ENCODE peak calls at places on chromosomes 11 and 22, in eight cellular contexts. D, B, A, W, H, N, J and Q are unnamed samples.

GRCh38 chr11:118887219-118887618 is 3.5 kb downstream of the CXCR5 start:
- DNase-seq in D (no peak), N (no peak), B (no peak), H (no peak), A (no peak), W (no peak), J (no peak), Q (no peak)

GRCh38 chr11:114348200-114349191 is 51.8 kb downstream of the C11orf71 start:
- DNase-seq in B (peak; percentile 42), N (peak; percentile 72), A (peak; percentile 33), H (peak; percentile 64), W (peak; percentile 8), D (peak; percentile 40), J (peak; percentile 18), Q (peak; percentile 24)

GRCh38 chr11:830295-831131 is 2.2 kb upstream of the CD151 start:
- DNase-seq in J (peak; percentile 99), N (peak; percentile 52), H (peak; percentile 81), W (peak; percentile 85), A (no peak), B (no peak), D (peak; percentile 62), Q (peak; percentile 58)

GRCh38 chr22:32964411-32965057 is 93.6 kb downstream of the SYN3 start:
- DNase-seq in D (no peak), N (peak; percentile 93), H (no peak), W (no peak), B (no peak), A (no peak), J (no peak), Q (no peak)

GRCh38 chr11:68379216-68379615 is 66.8 kb downstream of the LRP5 start:
- DNase-seq in W (no peak), J (no peak), D (no peak), A (no peak), N (no peak), B (no peak), H (no peak), Q (no peak)

GRCh38 chr11:102762414-102762813 is 18.0 kb downstream of the MMP10 start:
- DNase-seq in H (no peak), D (no peak), N (peak; percentile 95), W (no peak), B (no peak), A (peak; percentile 82), J (no peak), Q (no peak)

GRCh38 chr11:10265936-10266335 is 28.1 kb downstream of the SBF2 start:
- DNase-seq in N (no peak), J (no peak), A (no peak), B (no peak), H (no peak), D (no peak), W (no peak), Q (no peak)

GRCh38 chr11:123527947-123528346 is 97.9 kb downstream of the GRAMD1B start:
- DNase-seq in W (no peak), H (no peak), N (no peak), B (no peak), J (no peak), D (no peak), A (no peak), Q (no peak)

GRCh38 chr11:299951-300735 is 817 bp upstream of the IFITM5 start:
- DNase-seq in J (peak; percentile 92), A (no peak), D (no peak), H (no peak), B (no peak), N (no peak), W (no peak), Q (no peak)

GRCh38 chr22:38267086-38267485 is 5.7 kb downstream of the TMEM184B start:
- DNase-seq in B (no peak), W (no peak), H (peak; percentile 87), A (peak; percentile 43), N (no peak), J (no peak), D (no peak), Q (no peak)

GRCh38 chr11:109728056-109728455 is 306.1 kb downstream of the C11orf87 start:
- DNase-seq in H (no peak), J (no peak), B (no peak), N (peak; percentile 79), A (no peak), W (no peak), D (no peak), Q (no peak)

GRCh38 chr11:76073716-76074115 is 132.6 kb downstream of the WNT11 start:
- DNase-seq in D (no peak), A (peak; percentile 41), W (no peak), N (no peak), J (no peak), B (peak; percentile 68), H (no peak), Q (no peak)

GRCh38 chr11:84564180-84564866 is 1062.8 kb downstream of the DLG2 start:
- DNase-seq in B (peak; percentile 4), A (peak; percentile 12), D (peak; percentile 46), H (no peak), J (peak; percentile 5), N (peak; percentile 60), W (peak; percentile 30), Q (peak; percentile 11)

GRCh38 chr11:17164361-17165246 is 43.2 kb downstream of the PIK3C2A start:
- DNase-seq in A (no peak), N (peak; percentile 18), B (no peak), J (no peak), W (no peak), H (peak; percentile 15), D (no peak), Q (no peak)

GRCh38 chr11:78808903-78809302 is 234.2 kb upstream of the NARS2 start:
- DNase-seq in B (no peak), D (no peak), J (no peak), N (no peak), H (no peak), A (no peak), W (no peak), Q (no peak)

GRCh38 chr11:124170801-124171586 is 12.2 kb upstream of the OR10D3 start:
- DNase-seq in J (no peak), W (no peak), H (no peak), A (no peak), D (no peak), B (no peak), N (no peak), Q (no peak)

GRCh38 chr11:26344647-26345046 is 12.7 kb downstream of the ANO3 start:
- DNase-seq in N (no peak), D (no peak), B (no peak), W (no peak), J (no peak), H (no peak), A (peak; percentile 4), Q (no peak)

GRCh38 chr11:91997178-91997577 is 227.4 kb upstream of the FAT3 start:
- DNase-seq in W (no peak), B (no peak), H (no peak), D (no peak), A (no peak), J (no peak), N (no peak), Q (no peak)

GRCh38 chr11:73154178-73154577 is 12.1 kb upstream of the FCHSD2 start:
- DNase-seq in A (no peak), N (no peak), W (peak; percentile 69), J (no peak), D (no peak), H (no peak), B (no peak), Q (peak; percentile 87)

GRCh38 chr11:47393163-47394049 is 15.0 kb upstream of the SLC39A13 start:
- DNase-seq in A (peak; percentile 57), N (no peak), D (no peak), B (no peak), H (no peak), W (no peak), J (peak; percentile 71), Q (no peak)

GRCh38 chr11:34825670-34826383 is 90.4 kb downstream of the APIP start:
- DNase-seq in A (no peak), J (no peak), H (no peak), W (no peak), N (peak; percentile 67), D (no peak), B (no peak), Q (no peak)

GRCh38 chr11:15180212-15180814 is 65.6 kb downstream of the INSC start:
- DNase-seq in B (no peak), J (no peak), H (no peak), A (no peak), N (no peak), D (no peak), W (no peak), Q (no peak)

GRCh38 chr11:13929551-13929950 is 33.0 kb upstream of the SPON1 start:
- DNase-seq in W (no peak), A (no peak), N (no peak), B (no peak), J (no peak), H (no peak), D (no peak), Q (no peak)

GRCh38 chr11:75430692-75431532 is 2.1 kb downstream of the KLHL35 start:
- DNase-seq in W (no peak), B (no peak), J (no peak), D (no peak), H (no peak), N (no peak), A (no peak), Q (no peak)

GRCh38 chr11:2581931-2582435 is 117.8 kb downstream of the KCNQ1OT1 start:
- DNase-seq in W (no peak), B (no peak), J (peak; percentile 33), D (no peak), N (no peak), H (no peak), A (no peak), Q (no peak)

GRCh38 chr22:26616650-26617049 is 1.2 kb downstream of the CRYBB1 start:
- DNase-seq in N (no peak), J (peak; percentile 56), H (no peak), D (no peak), A (no peak), B (no peak), W (no peak), Q (no peak)

GRCh38 chr22:32265882-32266767 is 11.0 kb upstream of the SLC5A4 start:
- DNase-seq in H (peak; percentile 73), B (peak; percentile 20), N (peak; percentile 43), A (peak; percentile 41), W (peak; percentile 40), D (peak; percentile 71), J (peak; percentile 82), Q (peak; percentile 20)

GRCh38 chr22:42697542-42698013 is 23.1 kb downstream of the A4GALT start:
- DNase-seq in A (peak; percentile 77), B (no peak), W (no peak), H (peak; percentile 93), D (no peak), J (peak; percentile 60), N (peak; percentile 87), Q (no peak)

GRCh38 chr11:111634981-111635705 is 32.9 kb downstream of the SIK2 start:
- DNase-seq in H (no peak), D (no peak), B (no peak), N (peak; percentile 49), J (no peak), A (peak; percentile 74), W (no peak), Q (no peak)

GRCh38 chr11:108734956-108735559 is 70.2 kb downstream of the DDX10 start:
- DNase-seq in W (peak; percentile 12), H (no peak), D (no peak), B (no peak), A (no peak), N (peak; percentile 52), J (no peak), Q (no peak)

GRCh38 chr11:122422707-122423106 is 232.8 kb upstream of the UBASH3B start:
- DNase-seq in N (peak; percentile 85), J (no peak), A (peak; percentile 70), D (no peak), W (no peak), B (no peak), H (no peak), Q (no peak)

GRCh38 chr11:64715756-64716470 is 7.1 kb downstream of the NRXN2 start:
- DNase-seq in J (peak; percentile 61), W (no peak), D (no peak), A (no peak), N (no peak), H (no peak), B (no peak), Q (no peak)

GRCh38 chr22:41382610-41383009 is 868 bp downstream of the TEF start:
- DNase-seq in H (peak; percentile 32), W (no peak), D (no peak), B (no peak), J (no peak), A (no peak), N (no peak), Q (no peak)

GRCh38 chr11:13011366-13012036 is 2.4 kb downstream of the RASSF10 start:
- DNase-seq in D (no peak), B (no peak), J (no peak), H (no peak), A (no peak), W (no peak), N (peak; percentile 64), Q (no peak)